ENCODE peak calls at places on chromosomes 5 and 9, in six cellular contexts. F, W, X, I, Y and L are unnamed samples.

GRCh38 chr5:91383956-91384300 is 811 bp upstream of the ARRDC3 start:
- DNase-seq in F (peak), W (no peak), X (peak), I (no peak), Y (no peak), L (no peak)

GRCh38 chr5:102583663-102584062 is 84.9 kb upstream of the SLCO6A1 start:
- DNase-seq in F (no peak), W (no peak), X (peak), I (no peak), Y (no peak), L (no peak)

GRCh38 chr5:129172561-129172960 is 78.0 kb downstream of the ISOC1 start:
- DNase-seq in F (no peak), W (no peak), X (no peak), I (no peak), Y (no peak), L (no peak)

GRCh38 chr5:108753331-108753730 is 5.6 kb downstream of the FER start:
- DNase-seq in F (no peak), W (no peak), X (no peak), I (no peak), Y (no peak), L (no peak)

GRCh38 chr5:92222449-92222848 is 839.3 kb upstream of the ARRDC3 start:
- DNase-seq in F (no peak), W (no peak), X (no peak), I (no peak), Y (no peak), L (no peak)

GRCh38 chr5:35415305-35415704 is 185.0 kb upstream of the PRLR start:
- DNase-seq in F (no peak), W (no peak), X (no peak), I (no peak), Y (no peak), L (no peak)

GRCh38 chr9:82601272-82601835 is 461.6 kb downstream of the RASEF start:
- DNase-seq in F (no peak), W (no peak), X (no peak), I (no peak), Y (no peak), L (no peak)

GRCh38 chr5:87572092-87572491 is 159.4 kb upstream of the CCNH start:
- DNase-seq in F (no peak), W (no peak), X (no peak), I (no peak), Y (no peak), L (no peak)

GRCh38 chr9:135789838-135790291 is 87.9 kb downstream of the KCNT1 start:
- DNase-seq in F (no peak), W (no peak), X (no peak), I (no peak), Y (no peak), L (no peak)

GRCh38 chr9:11933926-11934325 is 759.3 kb upstream of the TYRP1 start:
- DNase-seq in F (no peak), W (no peak), X (no peak), I (no peak), Y (no peak), L (no peak)

GRCh38 chr9:135173066-135173465 is 85.6 kb downstream of the OLFM1 start:
- DNase-seq in F (no peak), W (no peak), X (no peak), I (no peak), Y (no peak), L (no peak)

GRCh38 chr9:91900057-91900816 is 49.8 kb downstream of the ROR2 start:
- DNase-seq in F (no peak), W (no peak), X (peak), I (no peak), Y (no peak), L (no peak)

GRCh38 chr5:134541736-134542376 is 16.4 kb downstream of the JADE2 start:
- DNase-seq in F (no peak), W (no peak), X (no peak), I (no peak), Y (no peak), L (no peak)

GRCh38 chr5:57863661-57864060 is 381.1 kb upstream of the ACTBL2 start:
- DNase-seq in F (no peak), W (no peak), X (no peak), I (no peak), Y (no peak), L (no peak)

GRCh38 chr9:26012797-26013594 is 334.8 kb upstream of the TUSC1 start:
- DNase-seq in F (no peak), W (no peak), X (no peak), I (no peak), Y (no peak), L (no peak)

GRCh38 chr5:3022665-3023064 is 271.2 kb upstream of the IRX2 start:
- DNase-seq in F (no peak), W (no peak), X (no peak), I (no peak), Y (no peak), L (no peak)

GRCh38 chr5:151642472-151643140 is 44.1 kb downstream of the SPARC start:
- DNase-seq in F (no peak), W (no peak), X (no peak), I (no peak), Y (no peak), L (no peak)